ENCODE peak calls at places on chromosomes 13 and 19, in nine cellular contexts. Y is cardiac muscle cell, D is prostate gland, M is right cardiac atrium, W is AG10803, E is heart right ventricle, J is AG04449, N is fibroblast of the aortic adventitia, O is dorsolateral prefrontal cortex. K is an unnamed sample.

GRCh38 chr19:17079710-17080440 is 4.3 kb downstream of the MYO9B start:
- DNase-seq in Y (peak), D (peak), M (peak), W (peak), E (peak), J (peak), N (peak), O (peak), K (peak)

GRCh38 chr13:49895826-49896225 is 40.3 kb downstream of the SPRYD7 start:
- DNase-seq in Y (no peak), D (no peak), M (no peak), W (no peak), E (no peak), J (no peak), N (no peak), O (no peak), K (no peak)

GRCh38 chr13:99450416-99450815 is 50.9 kb upstream of the TM9SF2 start:
- DNase-seq in Y (no peak), D (no peak), M (no peak), W (no peak), E (no peak), J (no peak), N (no peak), O (no peak), K (no peak)

GRCh38 chr13:23695711-23696512 is 125.7 kb downstream of the TNFRSF19 start:
- DNase-seq in Y (peak), D (no peak), M (peak), W (no peak), E (peak), J (no peak), N (no peak), O (no peak), K (no peak)

GRCh38 chr13:113671066-113672001 is 4.3 kb downstream of the GRK1 start:
- DNase-seq in Y (no peak), D (no peak), M (peak), W (no peak), E (no peak), J (no peak), N (no peak), O (peak), K (no peak)

GRCh38 chr19:44113784-44114390 is 688 bp downstream of the ZNF225 start:
- DNase-seq in Y (no peak), D (peak), M (peak), W (no peak), E (peak), J (no peak), N (peak), O (no peak), K (no peak)

GRCh38 chr13:49097374-49097773 is 121.7 kb downstream of the FNDC3A start:
- DNase-seq in Y (peak), D (peak), M (no peak), W (peak), E (no peak), J (peak), N (peak), O (no peak), K (peak)

GRCh38 chr13:102400619-102401125 is 1.2 kb downstream of the FGF14 start:
- DNase-seq in Y (no peak), D (no peak), M (peak), W (no peak), E (no peak), J (no peak), N (peak), O (peak), K (no peak)

GRCh38 chr19:17249887-17250548 is 4.3 kb upstream of the NR2F6 start:
- DNase-seq in Y (no peak), D (no peak), M (peak), W (no peak), E (no peak), J (no peak), N (no peak), O (no peak), K (no peak)

GRCh38 chr13:49314344-49314882 is 66.7 kb downstream of the CDADC1 start:
- DNase-seq in Y (peak), D (no peak), M (no peak), W (peak), E (no peak), J (no peak), N (no peak), O (no peak), K (no peak)

GRCh38 chr13:82817133-82817532 is 1065.1 kb downstream of the SLITRK1 start:
- DNase-seq in Y (no peak), D (no peak), M (no peak), W (no peak), E (no peak), J (no peak), N (no peak), O (no peak), K (no peak)

GRCh38 chr13:81480634-81481033 is 1139.7 kb upstream of the SPRY2 start:
- DNase-seq in Y (no peak), D (no peak), M (no peak), W (no peak), E (no peak), J (no peak), N (no peak), O (no peak), K (no peak)

GRCh38 chr13:35496761-35497386 is 20.4 kb upstream of the MAB21L1 start:
- DNase-seq in Y (peak), D (no peak), M (no peak), W (peak), E (no peak), J (no peak), N (peak), O (no peak), K (no peak)

GRCh38 chr19:51716925-51717324 is 6.9 kb downstream of the HAS1 start:
- DNase-seq in Y (no peak), D (no peak), M (no peak), W (no peak), E (no peak), J (no peak), N (no peak), O (no peak), K (no peak)

GRCh38 chr13:101272886-101273285 is 143.4 kb downstream of the NALCN start:
- DNase-seq in Y (no peak), D (no peak), M (no peak), W (no peak), E (no peak), J (no peak), N (no peak), O (no peak), K (no peak)

GRCh38 chr13:50224534-50224933 is 209.3 kb downstream of the KCNRG start:
- DNase-seq in Y (peak), D (no peak), M (no peak), W (peak), E (no peak), J (no peak), N (no peak), O (no peak), K (no peak)

GRCh38 chr19:48963371-48964204 is 1.5 kb upstream of the FTL start:
- DNase-seq in Y (peak), D (peak), M (peak), W (peak), E (peak), J (no peak), N (peak), O (peak), K (no peak)

GRCh38 chr13:44300895-44301638 is 72.6 kb upstream of the SERP2 start:
- DNase-seq in Y (peak), D (peak), M (peak), W (peak), E (peak), J (no peak), N (peak), O (no peak), K (peak)
- H3K4me3 ChIP-seq in Y (no peak), D (no peak), M (no peak), W (no peak), E (no peak), J (no peak), N (no peak), O (no peak), K (no peak)

DNA sequence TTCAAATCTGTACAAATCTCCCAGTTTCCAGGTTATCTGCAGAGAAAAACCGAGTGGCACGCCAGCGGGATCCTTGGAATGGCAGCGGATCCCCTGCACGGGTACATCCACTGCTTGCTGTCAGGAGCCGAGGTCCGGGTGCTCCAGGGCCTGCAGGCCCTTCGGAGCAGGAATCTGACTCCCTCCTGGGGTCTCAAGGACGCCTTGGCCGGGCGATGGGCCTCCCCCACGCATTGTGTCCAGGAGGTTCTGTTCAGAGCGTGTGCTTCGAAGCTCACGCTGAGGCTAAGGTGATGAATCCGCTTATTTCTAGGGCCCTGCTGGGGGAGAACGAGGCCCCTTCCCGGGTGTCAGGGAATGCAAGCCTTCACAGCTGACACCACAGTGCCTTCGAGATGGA is 148.9 kb downstream of the SOX1 start:
- DNase-seq in Y (no peak), D (no peak), M (no peak), W (no peak), E (no peak), J (no peak), N (no peak), O (no peak), K (no peak)
- H3K4me3 ChIP-seq in Y (no peak), D (no peak), M (no peak), W (no peak), E (no peak), J (no peak), N (no peak), O (no peak), K (no peak)

GRCh38 chr13:109784590-109785140 is 1.7 kb downstream of the IRS2 start:
- DNase-seq in Y (peak), D (peak), M (peak), W (peak), E (peak), J (no peak), N (peak), O (peak), K (no peak)
- H3K4me3 ChIP-seq in Y (peak), D (peak), M (peak), W (peak), E (peak), J (peak), N (peak), O (peak), K (peak)

GRCh38 chr13:52344108-52344507 is 61.9 kb downstream of the THSD1 start:
- DNase-seq in Y (peak), D (no peak), M (peak), W (peak), E (no peak), J (no peak), N (peak), O (no peak), K (no peak)
- H3K4me3 ChIP-seq in Y (no peak), D (no peak), M (no peak), W (peak), E (peak), J (no peak), N (no peak), O (no peak), K (no peak)

GRCh38 chr13:39144941-39145533 is 106.8 kb downstream of the NHLRC3 start:
- DNase-seq in Y (peak), D (peak), M (peak), W (peak), E (peak), J (peak), N (peak), O (peak), K (peak)
- H3K4me3 ChIP-seq in Y (no peak), D (no peak), M (peak), W (no peak), E (peak), J (no peak), N (no peak), O (no peak), K (no peak)

K was measured in BJ.